ENCODE peak calls at places on chromosomes 11 and 22, in eight cellular contexts. One of them, this sample, is unnamed.
A peak's percentile ranks its signal among the peaks of the same experiment; 100 is the strongest.

GRCh38 chr11:17610402-17610894 is 63.4 kb downstream of the OTOG start:
- DNase-seq in breast epithelium: no peak
- DNase-seq in Peyer's patch: no peak
- DNase-seq in esophagus muscularis mucosa: peak; percentile 88
- DNase-seq in ovary: no peak
- DNase-seq in endothelial cell of umbilical vein: no peak
- DNase-seq in right lobe of liver: no peak
- DNase-seq in uterus: no peak
- DNase-seq in this sample: no peak

GRCh38 chr11:28966951-28967350 is 858.8 kb downstream of the METTL15 start:
- DNase-seq in breast epithelium: no peak
- DNase-seq in Peyer's patch: no peak
- DNase-seq in esophagus muscularis mucosa: no peak
- DNase-seq in right lobe of liver: no peak
- DNase-seq in endothelial cell of umbilical vein: no peak
- DNase-seq in ovary: no peak
- DNase-seq in uterus: no peak
- DNase-seq in this sample: no peak

GRCh38 chr11:44071157-44071556 is 5.1 kb downstream of the ACCS start:
- DNase-seq in uterus: no peak
- DNase-seq in breast epithelium: no peak
- DNase-seq in Peyer's patch: no peak
- DNase-seq in right lobe of liver: no peak
- DNase-seq in esophagus muscularis mucosa: no peak
- DNase-seq in endothelial cell of umbilical vein: no peak
- DNase-seq in ovary: no peak
- DNase-seq in this sample: no peak

GRCh38 chr11:60840711-60841430 is 1.0 kb upstream of the CCDC86 start:
- DNase-seq in breast epithelium: no peak
- DNase-seq in right lobe of liver: no peak
- DNase-seq in Peyer's patch: no peak
- DNase-seq in ovary: no peak
- DNase-seq in esophagus muscularis mucosa: no peak
- DNase-seq in endothelial cell of umbilical vein: peak; percentile 67
- DNase-seq in uterus: peak; percentile 60
- DNase-seq in this sample: peak; percentile 71

GRCh38 chr11:9616042-9616640 is 42.7 kb downstream of the WEE1 start:
- DNase-seq in endothelial cell of umbilical vein: peak; percentile 12
- DNase-seq in breast epithelium: no peak
- DNase-seq in uterus: no peak
- DNase-seq in esophagus muscularis mucosa: no peak
- DNase-seq in Peyer's patch: no peak
- DNase-seq in right lobe of liver: no peak
- DNase-seq in ovary: no peak
- DNase-seq in this sample: no peak

GRCh38 chr11:86814775-86815174 is 14.4 kb downstream of the PRSS23 start:
- DNase-seq in right lobe of liver: no peak
- DNase-seq in uterus: no peak
- DNase-seq in breast epithelium: no peak
- DNase-seq in Peyer's patch: no peak
- DNase-seq in endothelial cell of umbilical vein: peak; percentile 46
- DNase-seq in ovary: no peak
- DNase-seq in esophagus muscularis mucosa: no peak
- DNase-seq in this sample: no peak

GRCh38 chr11:72856551-72857342 is 42.5 kb downstream of the ATG16L2 start:
- DNase-seq in ovary: no peak
- DNase-seq in endothelial cell of umbilical vein: peak; percentile 93
- DNase-seq in Peyer's patch: no peak
- DNase-seq in esophagus muscularis mucosa: no peak
- DNase-seq in uterus: no peak
- DNase-seq in right lobe of liver: no peak
- DNase-seq in breast epithelium: no peak
- DNase-seq in this sample: no peak

GRCh38 chr11:59899532-59899931 is 20.9 kb downstream of the OOSP3 start:
- DNase-seq in breast epithelium: no peak
- DNase-seq in esophagus muscularis mucosa: no peak
- DNase-seq in endothelial cell of umbilical vein: peak; percentile 55
- DNase-seq in right lobe of liver: no peak
- DNase-seq in Peyer's patch: no peak
- DNase-seq in uterus: no peak
- DNase-seq in ovary: no peak
- DNase-seq in this sample: no peak

GRCh38 chr11:100965346-100965745 is 164.3 kb downstream of the PGR start:
- DNase-seq in Peyer's patch: no peak
- DNase-seq in breast epithelium: no peak
- DNase-seq in right lobe of liver: no peak
- DNase-seq in ovary: no peak
- DNase-seq in esophagus muscularis mucosa: no peak
- DNase-seq in uterus: no peak
- DNase-seq in endothelial cell of umbilical vein: no peak
- DNase-seq in this sample: no peak

GRCh38 chr11:70537576-70538571 is 139.5 kb downstream of the CTTN start:
- DNase-seq in uterus: no peak
- DNase-seq in endothelial cell of umbilical vein: no peak
- DNase-seq in ovary: no peak
- DNase-seq in right lobe of liver: no peak
- DNase-seq in Peyer's patch: peak; percentile 35
- DNase-seq in breast epithelium: peak; percentile 41
- DNase-seq in esophagus muscularis mucosa: no peak
- DNase-seq in this sample: peak; percentile 40

GRCh38 chr11:57568330-57568766 is 876 bp upstream of the UBE2L6 start:
- DNase-seq in endothelial cell of umbilical vein: peak; percentile 72
- DNase-seq in esophagus muscularis mucosa: peak; percentile 96
- DNase-seq in breast epithelium: no peak
- DNase-seq in ovary: peak; percentile 92
- DNase-seq in right lobe of liver: no peak
- DNase-seq in uterus: peak; percentile 85
- DNase-seq in Peyer's patch: no peak
- DNase-seq in this sample: no peak

GRCh38 chr22:50327711-50328019 is 853 bp upstream of the DENND6B start:
- DNase-seq in uterus: no peak
- DNase-seq in esophagus muscularis mucosa: no peak
- DNase-seq in right lobe of liver: no peak
- DNase-seq in Peyer's patch: no peak
- DNase-seq in ovary: no peak
- DNase-seq in breast epithelium: no peak
- DNase-seq in endothelial cell of umbilical vein: no peak
- DNase-seq in this sample: no peak

GRCh38 chr22:50329236-50329635 is 2.4 kb upstream of the DENND6B start:
- DNase-seq in right lobe of liver: no peak
- DNase-seq in Peyer's patch: no peak
- DNase-seq in esophagus muscularis mucosa: no peak
- DNase-seq in uterus: no peak
- DNase-seq in endothelial cell of umbilical vein: no peak
- DNase-seq in ovary: no peak
- DNase-seq in breast epithelium: no peak
- DNase-seq in this sample: no peak

GRCh38 chr22:50325444-50326224 is 1.2 kb downstream of the DENND6B start:
- DNase-seq in right lobe of liver: no peak
- DNase-seq in uterus: no peak
- DNase-seq in esophagus muscularis mucosa: no peak
- DNase-seq in breast epithelium: no peak
- DNase-seq in endothelial cell of umbilical vein: no peak
- DNase-seq in Peyer's patch: no peak
- DNase-seq in ovary: no peak
- DNase-seq in this sample: no peak

GRCh38 chr22:50326225-50326958 is 420 bp downstream of the DENND6B start:
- DNase-seq in endothelial cell of umbilical vein: no peak
- DNase-seq in ovary: no peak
- DNase-seq in right lobe of liver: no peak
- DNase-seq in esophagus muscularis mucosa: no peak
- DNase-seq in Peyer's patch: no peak
- DNase-seq in uterus: no peak
- DNase-seq in breast epithelium: no peak
- DNase-seq in this sample: no peak

GRCh38 chr22:50326959-50327710 is at the start of gene DENND6B:
- DNase-seq in esophagus muscularis mucosa: no peak
- DNase-seq in ovary: peak; percentile 88
- DNase-seq in endothelial cell of umbilical vein: peak; percentile 64
- DNase-seq in Peyer's patch: peak; percentile 89
- DNase-seq in uterus: peak; percentile 69
- DNase-seq in right lobe of liver: peak; percentile 83
- DNase-seq in breast epithelium: no peak
- DNase-seq in this sample: peak; percentile 92
- TF ChIP-seq POLR2A in esophagus muscularis mucosa: peak; percentile 22
- TF ChIP-seq POLR2A in ovary: peak; percentile 74
- TF ChIP-seq POLR2A in endothelial cell of umbilical vein: peak; percentile 89
- TF ChIP-seq POLR2A in Peyer's patch: peak; percentile 33
- TF ChIP-seq POLR2A in uterus: no peak
- TF ChIP-seq POLR2A in right lobe of liver: peak; percentile 72
- TF ChIP-seq POLR2A in breast epithelium: no peak
- TF ChIP-seq POLR2A in this sample: no peak

GRCh38 chr11:65658174-65659021 is 4.3 kb downstream of the RELA start:
- DNase-seq in ovary: no peak
- DNase-seq in uterus: no peak
- DNase-seq in esophagus muscularis mucosa: no peak
- DNase-seq in right lobe of liver: no peak
- DNase-seq in breast epithelium: no peak
- DNase-seq in Peyer's patch: peak; percentile 44
- DNase-seq in endothelial cell of umbilical vein: no peak
- DNase-seq in this sample: no peak
- H3K4me1 ChIP-seq in ovary: peaks cover 11% of the 10 kb centered on the region
- H3K4me1 ChIP-seq in uterus: peaks cover 16% of the 10 kb centered on the region
- H3K4me1 ChIP-seq in esophagus muscularis mucosa: peaks cover 48% of the 10 kb centered on the region
- H3K4me1 ChIP-seq in right lobe of liver: peaks cover 7% of the 10 kb centered on the region
- H3K4me1 ChIP-seq in breast epithelium: peaks cover 13% of the 10 kb centered on the region
- H3K4me1 ChIP-seq in Peyer's patch: peaks cover 18% of the 10 kb centered on the region
- H3K4me1 ChIP-seq in endothelial cell of umbilical vein: peaks cover 19% of the 10 kb centered on the region
- H3K4me1 ChIP-seq in this sample: peaks cover 21% of the 10 kb centered on the region

GRCh38 chr11:77886401-77886800 is 65.5 kb downstream of the AAMDC start:
- DNase-seq in uterus: no peak
- DNase-seq in esophagus muscularis mucosa: no peak
- DNase-seq in endothelial cell of umbilical vein: peak; percentile 28
- DNase-seq in Peyer's patch: no peak
- DNase-seq in right lobe of liver: no peak
- DNase-seq in breast epithelium: no peak
- DNase-seq in ovary: no peak
- DNase-seq in this sample: no peak
- TF ChIP-seq POLR2A in uterus: no peak
- TF ChIP-seq POLR2A in esophagus muscularis mucosa: no peak
- TF ChIP-seq POLR2A in endothelial cell of umbilical vein: no peak
- TF ChIP-seq POLR2A in Peyer's patch: no peak
- TF ChIP-seq POLR2A in right lobe of liver: no peak
- TF ChIP-seq POLR2A in breast epithelium: no peak
- TF ChIP-seq POLR2A in ovary: no peak
- TF ChIP-seq POLR2A in this sample: no peak

GRCh38 chr11:36403661-36404060 is 106.4 kb downstream of the TRAF6 start:
- DNase-seq in uterus: no peak
- DNase-seq in breast epithelium: no peak
- DNase-seq in right lobe of liver: no peak
- DNase-seq in Peyer's patch: no peak
- DNase-seq in endothelial cell of umbilical vein: no peak
- DNase-seq in ovary: no peak
- DNase-seq in esophagus muscularis mucosa: no peak
- DNase-seq in this sample: no peak
- H3K4me1 ChIP-seq in uterus: no peaks in the 10 kb centered on the region
- H3K4me1 ChIP-seq in breast epithelium: no peaks in the 10 kb centered on the region
- H3K4me1 ChIP-seq in right lobe of liver: no peaks in the 10 kb centered on the region
- H3K4me1 ChIP-seq in Peyer's patch: no peaks in the 10 kb centered on the region
- H3K4me1 ChIP-seq in endothelial cell of umbilical vein: peaks cover 17% of the 10 kb centered on the region
- H3K4me1 ChIP-seq in ovary: no peaks in the 10 kb centered on the region
- H3K4me1 ChIP-seq in esophagus muscularis mucosa: no peaks in the 10 kb centered on the region
- H3K4me1 ChIP-seq in this sample: no peaks in the 10 kb centered on the region

This sample was measured in heart left ventricle.